ENCODE peak calls at places on chromosome 10, in nine cellular contexts. One of them, this sample, is unnamed.

GRCh38 chr10:55627526-55628170 is 733.4 kb downstream of the ZWINT start:
- DNase-seq in BJ: no peak
- DNase-seq in BE2C: peak; percentile 48
- DNase-seq in CD8-positive, alpha-beta T cell: no peak
- DNase-seq in AG09319: no peak
- DNase-seq in activated CD8-positive, alpha-beta T cell treated with anti-CD3 and anti-CD28 coated beads for 36 hours: no peak
- DNase-seq in A673: no peak
- DNase-seq in foreskin fibroblast: no peak
- DNase-seq in AG09309: no peak
- DNase-seq in this sample: no peak

GRCh38 chr10:34998940-34999339 is 91.2 kb downstream of the CUL2 start:
- DNase-seq in BJ: no peak
- DNase-seq in BE2C: no peak
- DNase-seq in CD8-positive, alpha-beta T cell: no peak
- DNase-seq in AG09319: no peak
- DNase-seq in activated CD8-positive, alpha-beta T cell treated with anti-CD3 and anti-CD28 coated beads for 36 hours: no peak
- DNase-seq in A673: no peak
- DNase-seq in foreskin fibroblast: no peak
- DNase-seq in AG09309: no peak
- DNase-seq in this sample: no peak

GRCh38 chr10:7264313-7264741 is 146.5 kb downstream of the SFMBT2 start:
- DNase-seq in BJ: no peak
- DNase-seq in BE2C: peak; percentile 64
- DNase-seq in CD8-positive, alpha-beta T cell: no peak
- DNase-seq in AG09319: no peak
- DNase-seq in activated CD8-positive, alpha-beta T cell treated with anti-CD3 and anti-CD28 coated beads for 36 hours: no peak
- DNase-seq in A673: no peak
- DNase-seq in foreskin fibroblast: peak; percentile 36
- DNase-seq in AG09309: no peak
- DNase-seq in this sample: no peak

GRCh38 chr10:93028881-93029280 is 31.7 kb upstream of the CYP26C1 start:
- DNase-seq in BJ: no peak
- DNase-seq in BE2C: no peak
- DNase-seq in CD8-positive, alpha-beta T cell: no peak
- DNase-seq in AG09319: peak; percentile 4
- DNase-seq in activated CD8-positive, alpha-beta T cell treated with anti-CD3 and anti-CD28 coated beads for 36 hours: no peak
- DNase-seq in A673: no peak
- DNase-seq in foreskin fibroblast: peak; percentile 85
- DNase-seq in AG09309: no peak
- DNase-seq in this sample: no peak

GRCh38 chr10:124722812-124723783 is 21.1 kb downstream of the FAM53B start:
- DNase-seq in BJ: no peak
- DNase-seq in BE2C: no peak
- DNase-seq in CD8-positive, alpha-beta T cell: peak; percentile 46
- DNase-seq in AG09319: no peak
- DNase-seq in activated CD8-positive, alpha-beta T cell treated with anti-CD3 and anti-CD28 coated beads for 36 hours: peak; percentile 84
- DNase-seq in A673: no peak
- DNase-seq in foreskin fibroblast: no peak
- DNase-seq in AG09309: no peak
- DNase-seq in this sample: peak; percentile 94

GRCh38 chr10:102540023-102540422 is 36.3 kb downstream of the SUFU start:
- DNase-seq in BJ: no peak
- DNase-seq in BE2C: no peak
- DNase-seq in CD8-positive, alpha-beta T cell: no peak
- DNase-seq in AG09319: no peak
- DNase-seq in activated CD8-positive, alpha-beta T cell treated with anti-CD3 and anti-CD28 coated beads for 36 hours: peak; percentile 39
- DNase-seq in A673: peak; percentile 30
- DNase-seq in foreskin fibroblast: peak; percentile 64
- DNase-seq in AG09309: no peak
- DNase-seq in this sample: peak; percentile 53

GRCh38 chr10:52353960-52354394 is 39.9 kb downstream of the DKK1 start:
- DNase-seq in BJ: peak; percentile 82
- DNase-seq in BE2C: no peak
- DNase-seq in CD8-positive, alpha-beta T cell: no peak
- DNase-seq in AG09319: peak; percentile 40
- DNase-seq in activated CD8-positive, alpha-beta T cell treated with anti-CD3 and anti-CD28 coated beads for 36 hours: no peak
- DNase-seq in A673: no peak
- DNase-seq in foreskin fibroblast: peak; percentile 86
- DNase-seq in AG09309: peak; percentile 89
- DNase-seq in this sample: no peak

GRCh38 chr10:95837783-95838182 is 70.0 kb upstream of the CC2D2B start:
- DNase-seq in BJ: no peak
- DNase-seq in BE2C: no peak
- DNase-seq in CD8-positive, alpha-beta T cell: no peak
- DNase-seq in AG09319: no peak
- DNase-seq in activated CD8-positive, alpha-beta T cell treated with anti-CD3 and anti-CD28 coated beads for 36 hours: no peak
- DNase-seq in A673: no peak
- DNase-seq in foreskin fibroblast: no peak
- DNase-seq in AG09309: no peak
- DNase-seq in this sample: peak; percentile 87

GRCh38 chr10:52170776-52171175 is 143.3 kb upstream of the DKK1 start:
- DNase-seq in BJ: no peak
- DNase-seq in BE2C: no peak
- DNase-seq in CD8-positive, alpha-beta T cell: no peak
- DNase-seq in AG09319: no peak
- DNase-seq in activated CD8-positive, alpha-beta T cell treated with anti-CD3 and anti-CD28 coated beads for 36 hours: no peak
- DNase-seq in A673: no peak
- DNase-seq in foreskin fibroblast: no peak
- DNase-seq in AG09309: no peak
- DNase-seq in this sample: peak; percentile 3

GRCh38 chr10:132618158-132618924 is 80.8 kb downstream of the INPP5A start:
- DNase-seq in BJ: no peak
- DNase-seq in BE2C: no peak
- DNase-seq in CD8-positive, alpha-beta T cell: no peak
- DNase-seq in AG09319: no peak
- DNase-seq in activated CD8-positive, alpha-beta T cell treated with anti-CD3 and anti-CD28 coated beads for 36 hours: no peak
- DNase-seq in A673: no peak
- DNase-seq in foreskin fibroblast: peak; percentile 67
- DNase-seq in AG09309: no peak
- DNase-seq in this sample: no peak

GRCh38 chr10:119116326-119116951 is 12.5 kb downstream of the DENND10 start:
- DNase-seq in BJ: no peak
- DNase-seq in BE2C: no peak
- DNase-seq in CD8-positive, alpha-beta T cell: no peak
- DNase-seq in AG09319: no peak
- DNase-seq in activated CD8-positive, alpha-beta T cell treated with anti-CD3 and anti-CD28 coated beads for 36 hours: no peak
- DNase-seq in A673: no peak
- DNase-seq in foreskin fibroblast: no peak
- DNase-seq in AG09309: no peak
- DNase-seq in this sample: no peak

GRCh38 chr10:4678023-4678950 is 147.7 kb upstream of the AKR1E2 start:
- DNase-seq in BJ: peak; percentile 66
- DNase-seq in BE2C: no peak
- DNase-seq in CD8-positive, alpha-beta T cell: no peak
- DNase-seq in AG09319: no peak
- DNase-seq in activated CD8-positive, alpha-beta T cell treated with anti-CD3 and anti-CD28 coated beads for 36 hours: no peak
- DNase-seq in A673: no peak
- DNase-seq in foreskin fibroblast: peak; percentile 75
- DNase-seq in AG09309: peak; percentile 74
- DNase-seq in this sample: no peak

GRCh38 chr10:3261921-3262320 is 89.3 kb upstream of the PITRM1 start:
- DNase-seq in BJ: no peak
- DNase-seq in BE2C: no peak
- DNase-seq in CD8-positive, alpha-beta T cell: no peak
- DNase-seq in AG09319: no peak
- DNase-seq in activated CD8-positive, alpha-beta T cell treated with anti-CD3 and anti-CD28 coated beads for 36 hours: no peak
- DNase-seq in A673: no peak
- DNase-seq in foreskin fibroblast: no peak
- DNase-seq in AG09309: no peak
- DNase-seq in this sample: no peak

GRCh38 chr10:26468691-26469090 is 30.6 kb downstream of the APBB1IP start:
- DNase-seq in BJ: no peak
- DNase-seq in BE2C: no peak
- DNase-seq in CD8-positive, alpha-beta T cell: peak; percentile 63
- DNase-seq in AG09319: no peak
- DNase-seq in activated CD8-positive, alpha-beta T cell treated with anti-CD3 and anti-CD28 coated beads for 36 hours: peak; percentile 71
- DNase-seq in A673: no peak
- DNase-seq in foreskin fibroblast: no peak
- DNase-seq in AG09309: no peak
- DNase-seq in this sample: peak; percentile 63

DNA sequence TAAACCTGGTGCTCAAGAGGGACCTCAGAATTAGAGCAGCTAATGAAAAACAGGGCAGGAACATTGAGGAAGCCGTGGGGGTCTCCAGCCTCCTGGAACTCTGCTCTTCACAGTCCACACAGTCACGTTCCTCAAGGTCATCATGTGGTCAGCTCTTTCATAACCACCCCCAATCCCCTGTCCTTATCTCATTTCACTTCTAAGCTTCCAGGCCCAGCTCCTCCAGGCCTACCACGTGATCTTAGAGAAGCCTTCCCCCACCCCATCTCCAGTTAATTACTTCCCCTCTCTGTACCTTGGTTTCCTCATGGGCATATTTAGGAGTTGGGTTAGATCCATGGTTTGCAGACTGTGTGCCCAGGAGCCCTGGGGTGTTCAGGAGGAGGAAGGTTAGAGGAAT is 106.4 kb upstream of the TCF7L2 start:
- DNase-seq in BJ: no peak
- DNase-seq in BE2C: no peak
- DNase-seq in CD8-positive, alpha-beta T cell: no peak
- DNase-seq in AG09319: no peak
- DNase-seq in activated CD8-positive, alpha-beta T cell treated with anti-CD3 and anti-CD28 coated beads for 36 hours: no peak
- DNase-seq in A673: no peak
- DNase-seq in foreskin fibroblast: no peak
- DNase-seq in AG09309: no peak
- DNase-seq in this sample: no peak
- TF ChIP-seq CTCF in BJ: no peak
- TF ChIP-seq CTCF in BE2C: no peak
- TF ChIP-seq CTCF in CD8-positive, alpha-beta T cell: no peak
- TF ChIP-seq CTCF in AG09319: no peak
- TF ChIP-seq CTCF in activated CD8-positive, alpha-beta T cell treated with anti-CD3 and anti-CD28 coated beads for 36 hours: no peak
- TF ChIP-seq CTCF in A673: no peak
- TF ChIP-seq CTCF in foreskin fibroblast: no peak
- TF ChIP-seq CTCF in AG09309: no peak
- TF ChIP-seq CTCF in this sample: no peak

GRCh38 chr10:121308046-121308445 is 290.2 kb downstream of the FGFR2 start:
- DNase-seq in BJ: no peak
- DNase-seq in BE2C: no peak
- DNase-seq in CD8-positive, alpha-beta T cell: no peak
- DNase-seq in AG09319: no peak
- DNase-seq in activated CD8-positive, alpha-beta T cell treated with anti-CD3 and anti-CD28 coated beads for 36 hours: no peak
- DNase-seq in A673: no peak
- DNase-seq in foreskin fibroblast: no peak
- DNase-seq in AG09309: no peak
- DNase-seq in this sample: no peak

GRCh38 chr10:121309164-121309563 is 289.1 kb downstream of the FGFR2 start:
- DNase-seq in BJ: no peak
- DNase-seq in BE2C: no peak
- DNase-seq in CD8-positive, alpha-beta T cell: no peak
- DNase-seq in AG09319: no peak
- DNase-seq in activated CD8-positive, alpha-beta T cell treated with anti-CD3 and anti-CD28 coated beads for 36 hours: no peak
- DNase-seq in A673: no peak
- DNase-seq in foreskin fibroblast: no peak
- DNase-seq in AG09309: no peak
- DNase-seq in this sample: no peak

GRCh38 chr10:121303273-121303890 is 294.9 kb downstream of the FGFR2 start:
- DNase-seq in BJ: no peak
- DNase-seq in BE2C: no peak
- DNase-seq in CD8-positive, alpha-beta T cell: no peak
- DNase-seq in AG09319: no peak
- DNase-seq in activated CD8-positive, alpha-beta T cell treated with anti-CD3 and anti-CD28 coated beads for 36 hours: no peak
- DNase-seq in A673: no peak
- DNase-seq in foreskin fibroblast: no peak
- DNase-seq in AG09309: no peak
- DNase-seq in this sample: no peak

GRCh38 chr10:121307411-121307980 is 290.7 kb downstream of the FGFR2 start:
- DNase-seq in BJ: no peak
- DNase-seq in BE2C: no peak
- DNase-seq in CD8-positive, alpha-beta T cell: no peak
- DNase-seq in AG09319: no peak
- DNase-seq in activated CD8-positive, alpha-beta T cell treated with anti-CD3 and anti-CD28 coated beads for 36 hours: no peak
- DNase-seq in A673: no peak
- DNase-seq in foreskin fibroblast: no peak
- DNase-seq in AG09309: no peak
- DNase-seq in this sample: no peak

GRCh38 chr10:121306159-121306673 is 292.0 kb downstream of the FGFR2 start:
- DNase-seq in BJ: no peak
- DNase-seq in BE2C: no peak
- DNase-seq in CD8-positive, alpha-beta T cell: no peak
- DNase-seq in AG09319: no peak
- DNase-seq in activated CD8-positive, alpha-beta T cell treated with anti-CD3 and anti-CD28 coated beads for 36 hours: no peak
- DNase-seq in A673: no peak
- DNase-seq in foreskin fibroblast: no peak
- DNase-seq in AG09309: no peak
- DNase-seq in this sample: no peak
- TF ChIP-seq CTCF in BJ: no peak
- TF ChIP-seq CTCF in BE2C: no peak
- TF ChIP-seq CTCF in CD8-positive, alpha-beta T cell: no peak
- TF ChIP-seq CTCF in AG09319: no peak
- TF ChIP-seq CTCF in activated CD8-positive, alpha-beta T cell treated with anti-CD3 and anti-CD28 coated beads for 36 hours: no peak
- TF ChIP-seq CTCF in A673: no peak
- TF ChIP-seq CTCF in foreskin fibroblast: no peak
- TF ChIP-seq CTCF in AG09309: no peak
- TF ChIP-seq CTCF in this sample: no peak

DNA sequence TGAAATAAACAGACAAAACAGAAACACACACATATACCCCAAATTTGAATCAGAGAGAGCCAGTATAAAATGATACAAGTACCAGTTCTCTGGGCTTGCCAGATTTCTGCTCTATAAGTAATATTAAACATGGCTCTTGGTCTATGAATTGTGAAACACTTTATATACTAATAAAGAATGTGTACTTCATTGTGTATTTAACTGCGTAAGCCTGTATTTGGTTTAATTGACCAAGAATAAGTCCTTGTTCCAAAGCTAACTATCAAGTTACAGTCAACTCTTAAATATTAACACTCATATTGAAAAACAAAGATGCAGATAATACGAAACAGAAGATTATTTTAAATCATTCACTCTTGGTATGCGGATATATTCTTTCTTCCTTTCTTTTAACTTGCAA is 8.7 kb downstream of the FGFR2 start:
- DNase-seq in BJ: no peak
- DNase-seq in BE2C: no peak
- DNase-seq in CD8-positive, alpha-beta T cell: no peak
- DNase-seq in AG09319: no peak
- DNase-seq in activated CD8-positive, alpha-beta T cell treated with anti-CD3 and anti-CD28 coated beads for 36 hours: no peak
- DNase-seq in A673: no peak
- DNase-seq in foreskin fibroblast: no peak
- DNase-seq in AG09309: no peak
- DNase-seq in this sample: no peak
- TF ChIP-seq CTCF in BJ: no peak
- TF ChIP-seq CTCF in BE2C: no peak
- TF ChIP-seq CTCF in CD8-positive, alpha-beta T cell: no peak
- TF ChIP-seq CTCF in AG09319: no peak
- TF ChIP-seq CTCF in activated CD8-positive, alpha-beta T cell treated with anti-CD3 and anti-CD28 coated beads for 36 hours: no peak
- TF ChIP-seq CTCF in A673: no peak
- TF ChIP-seq CTCF in foreskin fibroblast: no peak
- TF ChIP-seq CTCF in AG09309: no peak
- TF ChIP-seq CTCF in this sample: no peak

DNA sequence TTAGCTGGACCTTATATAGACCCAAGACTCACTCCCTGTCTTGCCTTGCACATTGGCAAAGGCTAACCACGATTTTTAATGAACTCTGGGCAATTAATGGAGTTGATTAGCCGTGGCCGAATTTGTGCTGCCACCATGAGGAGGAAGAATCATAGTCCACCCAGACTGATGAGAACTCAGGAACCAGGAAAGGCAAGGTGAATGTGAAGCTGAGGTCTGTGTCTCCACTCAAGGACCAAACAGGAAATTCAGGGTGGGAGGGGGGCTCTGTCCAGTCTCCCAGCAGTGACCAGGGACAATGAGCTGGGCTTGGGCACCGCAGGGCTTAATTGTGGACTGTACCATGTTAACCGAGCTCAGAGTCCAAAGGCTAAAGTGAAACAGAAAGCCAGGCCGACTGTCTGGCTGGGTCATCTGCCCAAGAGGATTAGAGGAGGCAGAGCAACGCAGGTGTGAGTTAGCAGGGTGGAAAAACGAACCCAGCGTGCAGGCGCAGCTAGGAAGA is 127.0 kb upstream of the JCAD start:
- DNase-seq in BJ: no peak
- DNase-seq in BE2C: no peak
- DNase-seq in CD8-positive, alpha-beta T cell: no peak
- DNase-seq in AG09319: no peak
- DNase-seq in activated CD8-positive, alpha-beta T cell treated with anti-CD3 and anti-CD28 coated beads for 36 hours: no peak
- DNase-seq in A673: no peak
- DNase-seq in foreskin fibroblast: peak; percentile 42
- DNase-seq in AG09309: no peak
- DNase-seq in this sample: peak; percentile 47
- TF ChIP-seq CTCF in BJ: peak; percentile 35
- TF ChIP-seq CTCF in BE2C: no peak
- TF ChIP-seq CTCF in CD8-positive, alpha-beta T cell: no peak
- TF ChIP-seq CTCF in AG09319: peak; percentile 32
- TF ChIP-seq CTCF in activated CD8-positive, alpha-beta T cell treated with anti-CD3 and anti-CD28 coated beads for 36 hours: no peak
- TF ChIP-seq CTCF in A673: no peak
- TF ChIP-seq CTCF in foreskin fibroblast: peak; percentile 13
- TF ChIP-seq CTCF in AG09309: peak; percentile 50
- TF ChIP-seq CTCF in this sample: no peak